ENCODE peak calls at places on chromosomes 4 and X, in eight cellular contexts. One of them, this sample, is unnamed.

GRCh38 chr4:185625503-185625902 is 90.2 kb upstream of the PDLIM3 start:
- DNase-seq in epithelial cell of prostate: no peak
- DNase-seq in stimulated activated CD8-positive, alpha-beta memory T cell treated with anti-CD3 and anti-CD28 coated beads, Interleukin-4, amount 100 ng/mL, for 4 hours: no peak
- DNase-seq in pancreas: no peak
- DNase-seq in endothelial cell of umbilical vein: peak; percentile 7
- DNase-seq in PC-3: no peak
- DNase-seq in AML-193: no peak
- DNase-seq in GM23338: no peak
- DNase-seq in this sample: no peak

GRCh38 chr4:2930135-2930805 is 32.9 kb downstream of the NOP14 start:
- DNase-seq in epithelial cell of prostate: no peak
- DNase-seq in stimulated activated CD8-positive, alpha-beta memory T cell treated with anti-CD3 and anti-CD28 coated beads, Interleukin-4, amount 100 ng/mL, for 4 hours: no peak
- DNase-seq in pancreas: peak; percentile 58
- DNase-seq in endothelial cell of umbilical vein: no peak
- DNase-seq in PC-3: no peak
- DNase-seq in AML-193: no peak
- DNase-seq in GM23338: no peak
- DNase-seq in this sample: no peak

GRCh38 chr4:20512053-20512810 is 188.0 kb upstream of the PACRGL start:
- DNase-seq in epithelial cell of prostate: no peak
- DNase-seq in stimulated activated CD8-positive, alpha-beta memory T cell treated with anti-CD3 and anti-CD28 coated beads, Interleukin-4, amount 100 ng/mL, for 4 hours: no peak
- DNase-seq in pancreas: no peak
- DNase-seq in endothelial cell of umbilical vein: peak; percentile 95
- DNase-seq in PC-3: peak; percentile 76
- DNase-seq in AML-193: no peak
- DNase-seq in GM23338: no peak
- DNase-seq in this sample: no peak

GRCh38 chr4:53908661-53909078 is 155.7 kb downstream of the CHIC2 start:
- DNase-seq in epithelial cell of prostate: no peak
- DNase-seq in stimulated activated CD8-positive, alpha-beta memory T cell treated with anti-CD3 and anti-CD28 coated beads, Interleukin-4, amount 100 ng/mL, for 4 hours: no peak
- DNase-seq in pancreas: no peak
- DNase-seq in endothelial cell of umbilical vein: peak; percentile 87
- DNase-seq in PC-3: peak; percentile 95
- DNase-seq in AML-193: peak; percentile 72
- DNase-seq in GM23338: peak; percentile 69
- DNase-seq in this sample: peak; percentile 46

GRCh38 chrX:39631275-39631674 is 466.5 kb downstream of the BCOR start:
- DNase-seq in epithelial cell of prostate: no peak
- DNase-seq in stimulated activated CD8-positive, alpha-beta memory T cell treated with anti-CD3 and anti-CD28 coated beads, Interleukin-4, amount 100 ng/mL, for 4 hours: no peak
- DNase-seq in pancreas: no peak
- DNase-seq in endothelial cell of umbilical vein: no peak
- DNase-seq in PC-3: no peak
- DNase-seq in AML-193: no peak
- DNase-seq in GM23338: no peak
- DNase-seq in this sample: no peak

GRCh38 chr4:45349859-45350258 is 623.5 kb upstream of the GNPDA2 start:
- DNase-seq in epithelial cell of prostate: no peak
- DNase-seq in stimulated activated CD8-positive, alpha-beta memory T cell treated with anti-CD3 and anti-CD28 coated beads, Interleukin-4, amount 100 ng/mL, for 4 hours: no peak
- DNase-seq in pancreas: no peak
- DNase-seq in endothelial cell of umbilical vein: no peak
- DNase-seq in PC-3: no peak
- DNase-seq in AML-193: no peak
- DNase-seq in GM23338: no peak
- DNase-seq in this sample: no peak

GRCh38 chr4:85672116-85672515 is 197.2 kb downstream of the ARHGAP24 start:
- DNase-seq in epithelial cell of prostate: no peak
- DNase-seq in stimulated activated CD8-positive, alpha-beta memory T cell treated with anti-CD3 and anti-CD28 coated beads, Interleukin-4, amount 100 ng/mL, for 4 hours: no peak
- DNase-seq in pancreas: no peak
- DNase-seq in endothelial cell of umbilical vein: no peak
- DNase-seq in PC-3: no peak
- DNase-seq in AML-193: no peak
- DNase-seq in GM23338: no peak
- DNase-seq in this sample: no peak

GRCh38 chr4:121939690-121940089 is 12.2 kb downstream of the TRPC3 start:
- DNase-seq in epithelial cell of prostate: no peak
- DNase-seq in stimulated activated CD8-positive, alpha-beta memory T cell treated with anti-CD3 and anti-CD28 coated beads, Interleukin-4, amount 100 ng/mL, for 4 hours: no peak
- DNase-seq in pancreas: no peak
- DNase-seq in endothelial cell of umbilical vein: no peak
- DNase-seq in PC-3: no peak
- DNase-seq in AML-193: no peak
- DNase-seq in GM23338: peak; percentile 21
- DNase-seq in this sample: no peak

GRCh38 chrX:57211906-57212305 is 74.6 kb upstream of the FAAH2 start:
- DNase-seq in epithelial cell of prostate: no peak
- DNase-seq in stimulated activated CD8-positive, alpha-beta memory T cell treated with anti-CD3 and anti-CD28 coated beads, Interleukin-4, amount 100 ng/mL, for 4 hours: no peak
- DNase-seq in pancreas: no peak
- DNase-seq in endothelial cell of umbilical vein: peak; percentile 1
- DNase-seq in PC-3: no peak
- DNase-seq in AML-193: no peak
- DNase-seq in GM23338: peak; percentile 19
- DNase-seq in this sample: no peak

GRCh38 chrX:11533211-11533651 is 132.5 kb downstream of the ARHGAP6 start:
- DNase-seq in epithelial cell of prostate: peak; percentile 16
- DNase-seq in stimulated activated CD8-positive, alpha-beta memory T cell treated with anti-CD3 and anti-CD28 coated beads, Interleukin-4, amount 100 ng/mL, for 4 hours: no peak
- DNase-seq in pancreas: no peak
- DNase-seq in endothelial cell of umbilical vein: peak; percentile 67
- DNase-seq in PC-3: peak; percentile 84
- DNase-seq in AML-193: peak; percentile 83
- DNase-seq in GM23338: peak; percentile 67
- DNase-seq in this sample: peak; percentile 5

GRCh38 chr4:110982486-110982885 is 359.6 kb upstream of the PITX2 start:
- DNase-seq in epithelial cell of prostate: no peak
- DNase-seq in stimulated activated CD8-positive, alpha-beta memory T cell treated with anti-CD3 and anti-CD28 coated beads, Interleukin-4, amount 100 ng/mL, for 4 hours: no peak
- DNase-seq in pancreas: no peak
- DNase-seq in endothelial cell of umbilical vein: no peak
- DNase-seq in PC-3: no peak
- DNase-seq in AML-193: no peak
- DNase-seq in GM23338: no peak
- DNase-seq in this sample: no peak

GRCh38 chr4:155889036-155889793 is 14.3 kb upstream of the TDO2 start:
- DNase-seq in epithelial cell of prostate: no peak
- DNase-seq in stimulated activated CD8-positive, alpha-beta memory T cell treated with anti-CD3 and anti-CD28 coated beads, Interleukin-4, amount 100 ng/mL, for 4 hours: no peak
- DNase-seq in pancreas: no peak
- DNase-seq in endothelial cell of umbilical vein: peak; percentile 11
- DNase-seq in PC-3: peak; percentile 22
- DNase-seq in AML-193: peak; percentile 96
- DNase-seq in GM23338: no peak
- DNase-seq in this sample: no peak

GRCh38 chrX:75297508-75297907 is 23.6 kb downstream of the UPRT start:
- DNase-seq in epithelial cell of prostate: no peak
- DNase-seq in stimulated activated CD8-positive, alpha-beta memory T cell treated with anti-CD3 and anti-CD28 coated beads, Interleukin-4, amount 100 ng/mL, for 4 hours: no peak
- DNase-seq in pancreas: no peak
- DNase-seq in endothelial cell of umbilical vein: no peak
- DNase-seq in PC-3: no peak
- DNase-seq in AML-193: no peak
- DNase-seq in GM23338: no peak
- DNase-seq in this sample: no peak

GRCh38 chr4:54228064-54228527 is 997 bp upstream of the PDGFRA start:
- DNase-seq in epithelial cell of prostate: no peak
- DNase-seq in stimulated activated CD8-positive, alpha-beta memory T cell treated with anti-CD3 and anti-CD28 coated beads, Interleukin-4, amount 100 ng/mL, for 4 hours: no peak
- DNase-seq in pancreas: peak; percentile 81
- DNase-seq in endothelial cell of umbilical vein: no peak
- DNase-seq in PC-3: peak; percentile 83
- DNase-seq in AML-193: no peak
- DNase-seq in GM23338: peak; percentile 92
- DNase-seq in this sample: no peak

GRCh38 chr4:102642571-102643298 is 118.0 kb downstream of the MANBA start:
- DNase-seq in epithelial cell of prostate: no peak
- DNase-seq in stimulated activated CD8-positive, alpha-beta memory T cell treated with anti-CD3 and anti-CD28 coated beads, Interleukin-4, amount 100 ng/mL, for 4 hours: no peak
- DNase-seq in pancreas: no peak
- DNase-seq in endothelial cell of umbilical vein: no peak
- DNase-seq in PC-3: no peak
- DNase-seq in AML-193: no peak
- DNase-seq in GM23338: no peak
- DNase-seq in this sample: no peak

GRCh38 chrX:18871161-18871880 is 112.6 kb downstream of the PHKA2 start:
- DNase-seq in epithelial cell of prostate: no peak
- DNase-seq in stimulated activated CD8-positive, alpha-beta memory T cell treated with anti-CD3 and anti-CD28 coated beads, Interleukin-4, amount 100 ng/mL, for 4 hours: no peak
- DNase-seq in pancreas: no peak
- DNase-seq in endothelial cell of umbilical vein: no peak
- DNase-seq in PC-3: no peak
- DNase-seq in AML-193: no peak
- DNase-seq in GM23338: no peak
- DNase-seq in this sample: no peak

GRCh38 chr4:123587983-123588494 is 191.4 kb downstream of the SPRY1 start:
- DNase-seq in epithelial cell of prostate: peak; percentile 69
- DNase-seq in stimulated activated CD8-positive, alpha-beta memory T cell treated with anti-CD3 and anti-CD28 coated beads, Interleukin-4, amount 100 ng/mL, for 4 hours: no peak
- DNase-seq in pancreas: no peak
- DNase-seq in endothelial cell of umbilical vein: peak; percentile 65
- DNase-seq in PC-3: peak; percentile 94
- DNase-seq in AML-193: no peak
- DNase-seq in GM23338: no peak
- DNase-seq in this sample: peak; percentile 89

GRCh38 chr4:35711127-35711526 is 533.2 kb downstream of the ARAP2 start:
- DNase-seq in epithelial cell of prostate: no peak
- DNase-seq in stimulated activated CD8-positive, alpha-beta memory T cell treated with anti-CD3 and anti-CD28 coated beads, Interleukin-4, amount 100 ng/mL, for 4 hours: no peak
- DNase-seq in pancreas: no peak
- DNase-seq in endothelial cell of umbilical vein: no peak
- DNase-seq in PC-3: no peak
- DNase-seq in AML-193: no peak
- DNase-seq in GM23338: no peak
- DNase-seq in this sample: no peak

GRCh38 chrX:7706032-7706431 is 136.9 kb upstream of the VCX start:
- DNase-seq in epithelial cell of prostate: no peak
- DNase-seq in stimulated activated CD8-positive, alpha-beta memory T cell treated with anti-CD3 and anti-CD28 coated beads, Interleukin-4, amount 100 ng/mL, for 4 hours: no peak
- DNase-seq in pancreas: no peak
- DNase-seq in endothelial cell of umbilical vein: no peak
- DNase-seq in PC-3: peak; percentile 5
- DNase-seq in AML-193: no peak
- DNase-seq in GM23338: no peak
- DNase-seq in this sample: no peak

GRCh38 chr4:57129477-57129876 is 19.3 kb upstream of the IGFBP7 start:
- DNase-seq in epithelial cell of prostate: no peak
- DNase-seq in stimulated activated CD8-positive, alpha-beta memory T cell treated with anti-CD3 and anti-CD28 coated beads, Interleukin-4, amount 100 ng/mL, for 4 hours: no peak
- DNase-seq in pancreas: no peak
- DNase-seq in endothelial cell of umbilical vein: no peak
- DNase-seq in PC-3: no peak
- DNase-seq in AML-193: no peak
- DNase-seq in GM23338: no peak
- DNase-seq in this sample: no peak

GRCh38 chr4:145851516-145852201 is 87.0 kb downstream of the ZNF827 start:
- DNase-seq in epithelial cell of prostate: no peak
- DNase-seq in stimulated activated CD8-positive, alpha-beta memory T cell treated with anti-CD3 and anti-CD28 coated beads, Interleukin-4, amount 100 ng/mL, for 4 hours: no peak
- DNase-seq in pancreas: no peak
- DNase-seq in endothelial cell of umbilical vein: no peak
- DNase-seq in PC-3: no peak
- DNase-seq in AML-193: no peak
- DNase-seq in GM23338: no peak
- DNase-seq in this sample: no peak

GRCh38 chr4:42710329-42710728 is 53.4 kb upstream of the ATP8A1 start:
- DNase-seq in epithelial cell of prostate: no peak
- DNase-seq in stimulated activated CD8-positive, alpha-beta memory T cell treated with anti-CD3 and anti-CD28 coated beads, Interleukin-4, amount 100 ng/mL, for 4 hours: no peak
- DNase-seq in pancreas: no peak
- DNase-seq in endothelial cell of umbilical vein: no peak
- DNase-seq in PC-3: no peak
- DNase-seq in AML-193: no peak
- DNase-seq in GM23338: no peak
- DNase-seq in this sample: no peak

GRCh38 chr4:154416183-154416543 is 75.4 kb downstream of the DCHS2 start:
- DNase-seq in epithelial cell of prostate: no peak
- DNase-seq in stimulated activated CD8-positive, alpha-beta memory T cell treated with anti-CD3 and anti-CD28 coated beads, Interleukin-4, amount 100 ng/mL, for 4 hours: no peak
- DNase-seq in pancreas: no peak
- DNase-seq in endothelial cell of umbilical vein: no peak
- DNase-seq in PC-3: no peak
- DNase-seq in AML-193: no peak
- DNase-seq in GM23338: peak; percentile 76
- DNase-seq in this sample: no peak

GRCh38 chrX:56232221-56233082 is at the start of gene KLF8:
- DNase-seq in epithelial cell of prostate: peak; percentile 10
- DNase-seq in stimulated activated CD8-positive, alpha-beta memory T cell treated with anti-CD3 and anti-CD28 coated beads, Interleukin-4, amount 100 ng/mL, for 4 hours: no peak
- DNase-seq in pancreas: peak; percentile 66
- DNase-seq in endothelial cell of umbilical vein: no peak
- DNase-seq in PC-3: no peak
- DNase-seq in AML-193: no peak
- DNase-seq in GM23338: peak; percentile 72
- DNase-seq in this sample: peak; percentile 61

GRCh38 chrX:107718156-107718621 is 57.4 kb downstream of the TSC22D3 start:
- DNase-seq in epithelial cell of prostate: no peak
- DNase-seq in stimulated activated CD8-positive, alpha-beta memory T cell treated with anti-CD3 and anti-CD28 coated beads, Interleukin-4, amount 100 ng/mL, for 4 hours: peak; percentile 35
- DNase-seq in pancreas: peak; percentile 71
- DNase-seq in endothelial cell of umbilical vein: peak; percentile 68
- DNase-seq in PC-3: peak; percentile 89
- DNase-seq in AML-193: peak; percentile 54
- DNase-seq in GM23338: peak; percentile 82
- DNase-seq in this sample: peak; percentile 84